ENCODE peak calls at places on chromosomes 1 and 21, in eight cellular contexts. V is nephron progenitor cell, Z is HuH-7.5, K is ELR, X is pancreas, B is heart right ventricle, N is C1 segment of cervical spinal cord, O is SHP77. C is an unnamed sample.

GRCh38 chr1:241391926-241392710 is 35.1 kb upstream of the RGS7 start:
- DNase-seq in V (no peak), Z (no peak), K (no peak), X (no peak), B (no peak), N (no peak), O (peak; percentile 49), C (no peak)

GRCh38 chr1:32413507-32414185 is 19.4 kb upstream of the BSDC1 start:
- DNase-seq in V (peak; percentile 34), Z (peak; percentile 43), K (peak; percentile 85), X (no peak), B (peak; percentile 16), N (peak; percentile 2), O (peak; percentile 94), C (peak; percentile 83)

GRCh38 chr1:207579436-207579799 is 65.5 kb upstream of the CR1L start:
- DNase-seq in V (peak; percentile 35), Z (peak; percentile 8), K (peak; percentile 80), X (peak; percentile 27), B (no peak), N (no peak), O (peak; percentile 41), C (peak; percentile 41)

GRCh38 chr1:53391982-53392381 is 64.1 kb upstream of the LRP8 start:
- DNase-seq in V (no peak), Z (no peak), K (peak; percentile 23), X (no peak), B (no peak), N (no peak), O (no peak), C (no peak)

GRCh38 chr1:231040019-231040799 is at the start of gene FAM89A:
- DNase-seq in V (peak; percentile 81), Z (peak; percentile 76), K (peak; percentile 56), X (peak; percentile 56), B (peak; percentile 72), N (peak; percentile 26), O (peak; percentile 16), C (no peak)

GRCh38 chr1:234882898-234883297 is 245.7 kb downstream of the TOMM20 start:
- DNase-seq in V (no peak), Z (no peak), K (no peak), X (no peak), B (no peak), N (no peak), O (no peak), C (no peak)

GRCh38 chr1:15035236-15035635 is 118.3 kb upstream of the TMEM51 start:
- DNase-seq in V (no peak), Z (no peak), K (no peak), X (no peak), B (no peak), N (no peak), O (no peak), C (no peak)

GRCh38 chr1:95122151-95122697 is 5.1 kb downstream of the TLCD4 start:
- DNase-seq in V (no peak), Z (peak; percentile 68), K (no peak), X (no peak), B (no peak), N (no peak), O (no peak), C (peak; percentile 99)

GRCh38 chr1:241356519-241357365 is at the start of gene RGS7:
- DNase-seq in V (peak; percentile 82), Z (peak; percentile 55), K (peak; percentile 77), X (peak; percentile 26), B (peak; percentile 32), N (peak; percentile 74), O (peak; percentile 81), C (peak; percentile 4)

GRCh38 chr1:55284856-55285255 is 69.7 kb upstream of the USP24 start:
- DNase-seq in V (peak; percentile 32), Z (no peak), K (peak; percentile 73), X (no peak), B (no peak), N (no peak), O (peak; percentile 29), C (no peak)

GRCh38 chr1:30920827-30921226 is 12.3 kb upstream of the SDC3 start:
- DNase-seq in V (no peak), Z (no peak), K (no peak), X (no peak), B (no peak), N (no peak), O (no peak), C (no peak)

GRCh38 chr1:174982971-174983689 is 16.6 kb upstream of the CACYBP start:
- DNase-seq in V (peak; percentile 28), Z (no peak), K (peak; percentile 72), X (no peak), B (no peak), N (no peak), O (peak; percentile 8), C (peak; percentile 34)

GRCh38 chr1:183804916-183805734 is at the start of gene RGL1:
- DNase-seq in V (peak; percentile 71), Z (peak; percentile 29), K (peak; percentile 77), X (peak; percentile 38), B (peak; percentile 70), N (peak; percentile 52), O (no peak), C (peak; percentile 61)

GRCh38 chr1:27592600-27593340 is 11.2 kb downstream of the AHDC1 start:
- DNase-seq in V (peak; percentile 64), Z (no peak), K (no peak), X (no peak), B (no peak), N (no peak), O (no peak), C (no peak)

GRCh38 chr1:61313906-61314422 is 231.6 kb downstream of the NFIA start:
- DNase-seq in V (no peak), Z (no peak), K (no peak), X (no peak), B (no peak), N (no peak), O (no peak), C (no peak)

GRCh38 chr1:79040424-79041089 is 34.0 kb upstream of the ADGRL4 start:
- DNase-seq in V (no peak), Z (no peak), K (peak; percentile 31), X (no peak), B (no peak), N (no peak), O (no peak), C (no peak)

GRCh38 chr21:16084776-16085364 is 355.1 kb downstream of the USP25 start:
- DNase-seq in V (no peak), Z (no peak), K (peak; percentile 74), X (no peak), B (peak; percentile 42), N (peak; percentile 23), O (no peak), C (no peak)

GRCh38 chr1:162020145-162020544 is 3.5 kb downstream of the OLFML2B start:
- DNase-seq in V (no peak), Z (no peak), K (no peak), X (no peak), B (no peak), N (no peak), O (no peak), C (no peak)

GRCh38 chr21:27564684-27565280 is 597.9 kb upstream of the ADAMTS5 start:
- DNase-seq in V (peak; percentile 23), Z (peak; percentile 1), K (peak; percentile 64), X (peak; percentile 18), B (peak; percentile 17), N (no peak), O (peak; percentile 11), C (no peak)

GRCh38 chr1:160096491-160097116 is 1.8 kb downstream of the IGSF8 start:
- DNase-seq in V (no peak), Z (no peak), K (peak; percentile 81), X (no peak), B (no peak), N (no peak), O (no peak), C (no peak)

GRCh38 chr1:109816975-109817535 is 53.3 kb upstream of the EPS8L3 start:
- DNase-seq in V (no peak), Z (no peak), K (no peak), X (no peak), B (no peak), N (no peak), O (no peak), C (no peak)

GRCh38 chr1:98903261-98903660 is 101.4 kb downstream of the PLPPR5 start:
- DNase-seq in V (no peak), Z (no peak), K (peak; percentile 88), X (no peak), B (no peak), N (no peak), O (no peak), C (no peak)

GRCh38 chr1:185767721-185768120 is 33.5 kb downstream of the HMCN1 start:
- DNase-seq in V (no peak), Z (no peak), K (no peak), X (no peak), B (no peak), N (no peak), O (no peak), C (no peak)

GRCh38 chr21:45568383-45568782 is 26.1 kb upstream of the SLC19A1 start:
- DNase-seq in V (no peak), Z (no peak), K (no peak), X (no peak), B (no peak), N (no peak), O (no peak), C (no peak)

GRCh38 chr1:33852711-33853110 is 11.2 kb upstream of the HMGB4 start:
- DNase-seq in V (no peak), Z (no peak), K (no peak), X (no peak), B (no peak), N (no peak), O (no peak), C (no peak)

GRCh38 chr1:46903481-46903880 is 37.8 kb downstream of the CYP4A11 start:
- DNase-seq in V (no peak), Z (no peak), K (no peak), X (peak; percentile 25), B (no peak), N (no peak), O (no peak), C (no peak)

GRCh38 chr1:23719162-23719820 is 24.0 kb upstream of the ELOA start:
- DNase-seq in V (no peak), Z (no peak), K (no peak), X (no peak), B (no peak), N (no peak), O (peak; percentile 47), C (no peak)

GRCh38 chr21:15309022-15309590 is 244.3 kb upstream of the NRIP1 start:
- DNase-seq in V (no peak), Z (no peak), K (no peak), X (no peak), B (no peak), N (no peak), O (no peak), C (no peak)

GRCh38 chr1:24015226-24016210 is 35.4 kb upstream of the SRSF10 start:
- DNase-seq in V (no peak), Z (no peak), K (no peak), X (no peak), B (no peak), N (no peak), O (no peak), C (no peak)

GRCh38 chr1:211082824-211083223 is 51.1 kb downstream of the KCNH1 start:
- DNase-seq in V (no peak), Z (no peak), K (peak; percentile 29), X (no peak), B (no peak), N (no peak), O (no peak), C (no peak)

GRCh38 chr21:34031835-34032370 is 41.5 kb upstream of the MRPS6 start:
- DNase-seq in V (no peak), Z (no peak), K (no peak), X (no peak), B (no peak), N (no peak), O (peak; percentile 60), C (peak; percentile 23)

GRCh38 chr1:153390938-153391710 is at the start of gene S100A8:
- DNase-seq in V (no peak), Z (no peak), K (no peak), X (no peak), B (peak; percentile 75), N (no peak), O (no peak), C (no peak)

GRCh38 chr1:202562443-202563060 is 147.7 kb downstream of the SYT2 start:
- DNase-seq in V (no peak), Z (no peak), K (no peak), X (no peak), B (no peak), N (no peak), O (no peak), C (no peak)

GRCh38 chr1:150141452-150141851 is 8.3 kb upstream of the PLEKHO1 start:
- DNase-seq in V (no peak), Z (no peak), K (no peak), X (no peak), B (no peak), N (no peak), O (no peak), C (no peak)

C was measured in HepG2.